ENCODE peak calls at places on chromosomes 2 and 18, in four cellular contexts. J, D, E and B are unnamed samples.
A peak's percentile ranks its signal among the peaks of the same experiment; 100 is the strongest.

GRCh38 chr18:75472906-75473305 is 45.4 kb upstream of the SMIM21 start:
- DNase-seq in J (no peak), D (no peak), E (no peak), B (no peak)

GRCh38 chr2:36357506-36358316 is 2.1 kb downstream of the CRIM1 start:
- DNase-seq in J (peak; percentile 85), D (no peak), E (peak; percentile 82), B (peak; percentile 82)

GRCh38 chr18:79699653-79700052 is 20.1 kb downstream of the CTDP1 start:
- DNase-seq in J (no peak), D (no peak), E (no peak), B (no peak)

GRCh38 chr18:22971038-22971437 is 37.9 kb downstream of the RBBP8 start:
- DNase-seq in J (no peak), D (no peak), E (peak; percentile 47), B (peak; percentile 3)

GRCh38 chr2:239319261-239319661 is 81.6 kb downstream of the HDAC4 start:
- DNase-seq in J (no peak), D (peak; percentile 67), E (peak; percentile 75), B (peak; percentile 26)

GRCh38 chr2:100781523-100782375 is 38.2 kb upstream of the NPAS2 start:
- DNase-seq in J (no peak), D (no peak), E (no peak), B (no peak)

GRCh38 chr2:127101048-127101611 is 5.8 kb downstream of the BIN1 start:
- DNase-seq in J (no peak), D (peak; percentile 31), E (no peak), B (no peak)

GRCh38 chr18:77481541-77481940 is 231.9 kb downstream of the GALR1 start:
- DNase-seq in J (no peak), D (no peak), E (no peak), B (no peak)

GRCh38 chr18:5943514-5943913 is 48.2 kb upstream of the TMEM200C start:
- DNase-seq in J (no peak), D (no peak), E (no peak), B (no peak)

GRCh38 chr2:72779495-72779894 is 46.3 kb downstream of the EXOC6B start:
- DNase-seq in J (no peak), D (no peak), E (no peak), B (no peak)

GRCh38 chr18:61702007-61702406 is 190.8 kb downstream of the RNF152 start:
- DNase-seq in J (no peak), D (no peak), E (peak; percentile 34), B (no peak)

GRCh38 chr2:31170071-31170698 is 31.9 kb upstream of the GALNT14 start:
- DNase-seq in J (peak; percentile 68), D (peak; percentile 63), E (peak; percentile 40), B (peak; percentile 64)

GRCh38 chr2:54859997-54860701 is 136.7 kb downstream of the EML6 start:
- DNase-seq in J (peak; percentile 97), D (no peak), E (peak; percentile 90), B (peak; percentile 35)